ENCODE peak calls at places on chromosome 9, in nine cellular contexts. E is cardiac muscle cell; K is stromal cell of bone marrow; L is stimulated activated CD8-positive, alpha-beta memory T cell treated with anti-CD3 and anti-CD28 coated beads, Interleukin-15, amount 100 ng/mL, for 24 hours; O is aorta; S is sciatic nerve; X is stimulated activated CD4-positive, alpha-beta T cell treated with anti-CD3 and anti-CD28 coated beads, TNF-alpha, amount 100 ng/mL, for 48 hours; T is HS-5; U is activated naive CD4-positive, alpha-beta T cell treated with anti-CD3 and anti-CD28 coated beads, Interleukin-2, amount 50 U/mL, for 16 hours. V is an unnamed sample.

GRCh38 chr9:4499917-4500316 is 9.6 kb downstream of the SLC1A1 start:
- DNase-seq in E (peak), K (no peak), L (no peak), O (no peak), S (no peak), X (no peak), T (no peak), U (no peak), V (no peak)

GRCh38 chr9:99029083-99029482 is 75.8 kb upstream of the TGFBR1 start:
- DNase-seq in E (no peak), K (no peak), L (no peak), O (no peak), S (no peak), X (no peak), T (no peak), U (no peak), V (no peak)

GRCh38 chr9:119283118-119283794 is 86.0 kb downstream of the BRINP1 start:
- DNase-seq in E (no peak), K (peak), L (no peak), O (no peak), S (no peak), X (no peak), T (no peak), U (no peak), V (no peak)

GRCh38 chr9:134791009-134791408 is 89.6 kb upstream of the FCN2 start:
- DNase-seq in E (no peak), K (no peak), L (no peak), O (no peak), S (no peak), X (no peak), T (no peak), U (no peak), V (no peak)

GRCh38 chr9:19184144-19184917 is 46.2 kb upstream of the DENND4C start:
- DNase-seq in E (no peak), K (peak), L (peak), O (peak), S (peak), X (peak), T (peak), U (peak), V (no peak)

GRCh38 chr9:37740631-37741328 is 12.8 kb upstream of the TRMT10B start:
- DNase-seq in E (no peak), K (no peak), L (no peak), O (no peak), S (no peak), X (no peak), T (no peak), U (no peak), V (no peak)

GRCh38 chr9:94802795-94803194 is 76.3 kb downstream of the AOPEP start:
- DNase-seq in E (no peak), K (no peak), L (no peak), O (no peak), S (no peak), X (no peak), T (no peak), U (no peak), V (no peak)

GRCh38 chr9:4832786-4833579 is 40.2 kb downstream of the RCL1 start:
- DNase-seq in E (no peak), K (peak), L (no peak), O (no peak), S (no peak), X (peak), T (peak), U (peak), V (no peak)

GRCh38 chr9:93062364-93062763 is 3.9 kb downstream of the SUSD3 start:
- DNase-seq in E (no peak), K (no peak), L (no peak), O (no peak), S (no peak), X (no peak), T (no peak), U (no peak), V (no peak)

GRCh38 chr9:121684381-121685145 is 33.1 kb downstream of the DAB2IP start:
- DNase-seq in E (peak), K (no peak), L (no peak), O (peak), S (peak), X (no peak), T (no peak), U (no peak), V (no peak)

GRCh38 chr9:3434594-3434993 is 91.2 kb downstream of the RFX3 start:
- DNase-seq in E (no peak), K (peak), L (no peak), O (no peak), S (no peak), X (no peak), T (no peak), U (no peak), V (no peak)

GRCh38 chr9:14198049-14198448 is 115.9 kb downstream of the NFIB start:
- DNase-seq in E (no peak), K (peak), L (no peak), O (no peak), S (no peak), X (no peak), T (no peak), U (no peak), V (no peak)

GRCh38 chr9:131237931-131238401 is 38.3 kb downstream of the FAM78A start:
- DNase-seq in E (peak), K (peak), L (peak), O (peak), S (peak), X (peak), T (no peak), U (peak), V (peak)

GRCh38 chr9:77817590-77818311 is 169.6 kb upstream of the GNA14 start:
- DNase-seq in E (no peak), K (no peak), L (no peak), O (no peak), S (no peak), X (no peak), T (no peak), U (no peak), V (no peak)

GRCh38 chr9:122816163-122816867 is 12.1 kb downstream of the PDCL start:
- DNase-seq in E (no peak), K (no peak), L (no peak), O (no peak), S (no peak), X (no peak), T (no peak), U (peak), V (no peak)

GRCh38 chr9:136978865-136979544 is 1.7 kb downstream of the PTGDS start:
- DNase-seq in E (no peak), K (no peak), L (no peak), O (peak), S (peak), X (no peak), T (no peak), U (no peak), V (no peak)

GRCh38 chr9:138016406-138017187 is 139.0 kb downstream of the CACNA1B start:
- DNase-seq in E (no peak), K (no peak), L (no peak), O (no peak), S (no peak), X (no peak), T (no peak), U (no peak), V (no peak)

GRCh38 chr9:129751841-129752801 is 721 bp downstream of the PTGES start:
- DNase-seq in E (no peak), K (no peak), L (no peak), O (no peak), S (no peak), X (no peak), T (no peak), U (no peak), V (peak)

GRCh38 chr9:108775901-108776306 is 79.9 kb downstream of the ACTL7B start:
- DNase-seq in E (no peak), K (peak), L (no peak), O (no peak), S (no peak), X (no peak), T (no peak), U (no peak), V (no peak)

GRCh38 chr9:93081931-93082330 is 14.1 kb upstream of the CARD19 start:
- DNase-seq in E (no peak), K (peak), L (no peak), O (peak), S (no peak), X (no peak), T (no peak), U (no peak), V (no peak)

GRCh38 chr9:131276107-131276888 is at the start of gene FAM78A:
- DNase-seq in E (peak), K (no peak), L (no peak), O (peak), S (no peak), X (no peak), T (no peak), U (peak), V (no peak)

GRCh38 chr9:31137151-31137849 is 1247.1 kb upstream of the ACO1 start:
- DNase-seq in E (no peak), K (peak), L (no peak), O (no peak), S (no peak), X (no peak), T (peak), U (no peak), V (no peak)

GRCh38 chr9:33445389-33445881 is 2.0 kb downstream of the AQP3 start:
- DNase-seq in E (no peak), K (no peak), L (no peak), O (no peak), S (no peak), X (no peak), T (no peak), U (no peak), V (no peak)

GRCh38 chr9:83639266-83639665 is 16.3 kb downstream of the IDNK start:
- DNase-seq in E (no peak), K (no peak), L (no peak), O (no peak), S (no peak), X (no peak), T (no peak), U (no peak), V (no peak)

GRCh38 chr9:137441289-137441934 is at the start of gene ENTPD8:
- DNase-seq in E (peak), K (no peak), L (no peak), O (peak), S (no peak), X (no peak), T (no peak), U (no peak), V (peak)

GRCh38 chr9:93155716-93156474 is 21.8 kb upstream of the NINJ1 start:
- DNase-seq in E (no peak), K (no peak), L (no peak), O (no peak), S (no peak), X (no peak), T (no peak), U (no peak), V (no peak)

GRCh38 chr9:124392855-124393460 is 22.3 kb downstream of the PSMB7 start:
- DNase-seq in E (peak), K (peak), L (no peak), O (no peak), S (no peak), X (no peak), T (peak), U (no peak), V (peak)

GRCh38 chr9:120792898-120793765 is at the start of gene FBXW2:
- DNase-seq in E (peak), K (peak), L (peak), O (peak), S (peak), X (peak), T (peak), U (peak), V (peak)

GRCh38 chr9:100170085-100170484 is 71.0 kb downstream of the INVS start:
- DNase-seq in E (no peak), K (no peak), L (no peak), O (no peak), S (no peak), X (no peak), T (no peak), U (no peak), V (no peak)

GRCh38 chr9:21609506-21609905 is 127.4 kb upstream of the IFNE start:
- DNase-seq in E (no peak), K (no peak), L (no peak), O (no peak), S (no peak), X (no peak), T (no peak), U (no peak), V (no peak)

GRCh38 chr9:77021928-77022782 is 2.7 kb downstream of the FOXB2 start:
- DNase-seq in E (no peak), K (no peak), L (no peak), O (no peak), S (no peak), X (no peak), T (no peak), U (no peak), V (no peak)

GRCh38 chr9:69380301-69380700 is 55.3 kb downstream of the ENTREP1 start:
- DNase-seq in E (no peak), K (no peak), L (no peak), O (no peak), S (no peak), X (no peak), T (no peak), U (no peak), V (no peak)